ENCODE peak calls at places on chromosome X, in six cellular contexts. T is GM12878, J is A549, S is K562, F is HepG2, L is HEK293T. D is an unnamed sample.

GRCh38 chrX:24838624-24839023 is 144.9 kb downstream of the POLA1 start:
- DNase-seq in T (peak), J (no peak), S (no peak), F (no peak), L (peak), D (peak)

GRCh38 chrX:49041683-49042529 is 1.3 kb downstream of the TFE3 start:
- DNase-seq in T (no peak), J (peak), S (no peak), F (no peak), L (no peak), D (peak)

GRCh38 chrX:145735036-145735435 is 82.6 kb upstream of the SLITRK2 start:
- DNase-seq in T (no peak), J (no peak), S (no peak), F (no peak), L (no peak), D (no peak)

GRCh38 chrX:14095702-14096101 is 66.0 kb upstream of the GEMIN8 start:
- DNase-seq in T (peak), J (no peak), S (peak), F (peak), L (peak), D (peak)

GRCh38 chrX:118345045-118345400 is 883 bp upstream of the WDR44 start:
- DNase-seq in T (no peak), J (no peak), S (no peak), F (no peak), L (no peak), D (no peak)

GRCh38 chrX:68936608-68937007 is 107.8 kb downstream of the EFNB1 start:
- DNase-seq in T (no peak), J (no peak), S (no peak), F (no peak), L (no peak), D (peak)

GRCh38 chrX:34365482-34365881 is 233.4 kb upstream of the FAM47A start:
- DNase-seq in T (no peak), J (no peak), S (no peak), F (no peak), L (peak), D (peak)

GRCh38 chrX:15107367-15107988 is 162.4 kb downstream of the ASB9 start:
- DNase-seq in T (no peak), J (no peak), S (no peak), F (no peak), L (no peak), D (no peak)

GRCh38 chrX:2360731-2361130 is 140.0 kb downstream of the DHRSX start:
- DNase-seq in T (no peak), J (peak), S (peak), F (peak), L (no peak), D (no peak)

GRCh38 chrX:49176421-49177326 is 5.0 kb downstream of the PLP2 start:
- DNase-seq in T (no peak), J (no peak), S (no peak), F (no peak), L (no peak), D (no peak)

GRCh38 chrX:108420481-108420880 is 17.7 kb downstream of the COL4A6 start:
- DNase-seq in T (no peak), J (no peak), S (no peak), F (no peak), L (no peak), D (no peak)

GRCh38 chrX:115582871-115583729 is 22.1 kb downstream of the PLS3 start:
- DNase-seq in T (no peak), J (no peak), S (no peak), F (no peak), L (no peak), D (peak)

GRCh38 chrX:131081772-131082755 is 23.9 kb downstream of the ARHGAP36 start:
- DNase-seq in T (no peak), J (no peak), S (no peak), F (no peak), L (peak), D (no peak)

GRCh38 chrX:123223859-123224258 is 39.8 kb downstream of the GRIA3 start:
- DNase-seq in T (peak), J (no peak), S (no peak), F (no peak), L (no peak), D (no peak)

GRCh38 chrX:30530591-30530990 is 47.0 kb downstream of the TASL start:
- DNase-seq in T (no peak), J (no peak), S (no peak), F (no peak), L (no peak), D (peak)

GRCh38 chrX:87755493-87755892 is 237.9 kb downstream of the KLHL4 start:
- DNase-seq in T (no peak), J (no peak), S (no peak), F (no peak), L (no peak), D (no peak)

GRCh38 chrX:93637591-93637990 is 35.8 kb downstream of the NAP1L3 start:
- DNase-seq in T (no peak), J (no peak), S (no peak), F (no peak), L (no peak), D (no peak)

GRCh38 chrX:5113128-5113527 is 1115.5 kb downstream of the NLGN4X start:
- DNase-seq in T (no peak), J (peak), S (no peak), F (no peak), L (peak), D (no peak)

GRCh38 chrX:150690126-150690525 is 3.1 kb upstream of the MTMR1 start:
- DNase-seq in T (no peak), J (no peak), S (no peak), F (no peak), L (no peak), D (peak)

GRCh38 chrX:16368696-16369095 is 201.4 kb downstream of the MAGEB17 start:
- DNase-seq in T (no peak), J (no peak), S (no peak), F (no peak), L (no peak), D (no peak)

GRCh38 chrX:39725928-39726619 is 371.7 kb downstream of the BCOR start:
- DNase-seq in T (no peak), J (no peak), S (no peak), F (no peak), L (no peak), D (peak)

GRCh38 chrX:110265624-110266023 is 52.3 kb downstream of the AMMECR1 start:
- DNase-seq in T (no peak), J (no peak), S (no peak), F (no peak), L (no peak), D (no peak)

GRCh38 chrX:80578518-80579105 is 158.4 kb downstream of the TENT5D start:
- DNase-seq in T (no peak), J (no peak), S (peak), F (peak), L (peak), D (peak)

GRCh38 chrX:73398185-73398914 is 48.5 kb upstream of the CDX4 start:
- DNase-seq in T (no peak), J (no peak), S (no peak), F (no peak), L (no peak), D (no peak)

GRCh38 chrX:119468186-119468929 is at the start of gene SLC25A5:
- DNase-seq in T (peak), J (peak), S (peak), F (peak), L (peak), D (peak)

GRCh38 chrX:27679281-27679680 is 89.1 kb downstream of the DCAF8L2 start:
- DNase-seq in T (no peak), J (no peak), S (no peak), F (no peak), L (no peak), D (peak)

GRCh38 chrX:133674726-133675470 is 259.6 kb upstream of the GPC4 start:
- DNase-seq in T (no peak), J (no peak), S (no peak), F (peak), L (no peak), D (no peak)

GRCh38 chrX:26788402-26788998 is 572.5 kb downstream of the MAGEB5 start:
- DNase-seq in T (no peak), J (no peak), S (no peak), F (no peak), L (no peak), D (no peak)

GRCh38 chrX:38452603-38453002 is 100.2 kb downstream of the OTC start:
- DNase-seq in T (no peak), J (no peak), S (no peak), F (no peak), L (no peak), D (no peak)

GRCh38 chrX:29435396-29435795 is 780.0 kb upstream of the MAGEB2 start:
- DNase-seq in T (no peak), J (no peak), S (no peak), F (no peak), L (no peak), D (peak)

GRCh38 chrX:79161655-79162054 is 17.2 kb downstream of the GPR174 start:
- DNase-seq in T (peak), J (no peak), S (no peak), F (no peak), L (no peak), D (no peak)

GRCh38 chrX:153632612-153632980 is 14.4 kb upstream of the DUSP9 start:
- DNase-seq in T (no peak), J (no peak), S (no peak), F (no peak), L (no peak), D (no peak)

DNA sequence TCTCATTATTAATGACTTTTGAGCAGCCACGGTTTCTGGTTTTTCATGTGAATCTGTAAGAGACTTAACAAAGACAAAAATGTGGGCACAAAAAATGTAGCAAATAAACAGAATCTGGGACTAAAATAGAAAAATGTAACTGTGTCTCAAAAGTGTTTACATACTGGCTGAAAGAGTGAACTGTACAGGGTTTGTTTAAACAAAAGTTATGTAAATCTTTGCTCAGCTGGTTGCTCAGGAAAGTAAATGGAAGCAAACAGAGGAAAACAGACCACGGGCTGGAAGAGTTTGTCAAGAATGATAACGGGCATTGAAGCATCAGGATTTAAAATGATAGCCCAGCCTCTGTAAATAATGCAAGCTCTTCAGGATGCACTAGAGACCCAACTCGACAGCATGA is 921.8 kb upstream of the FTHL17 start:
- DNase-seq in T (no peak), J (no peak), S (no peak), F (peak), L (no peak), D (peak)
- TF ChIP-seq BHLHE40 in T (no peak), J (no peak), S (no peak), F (no peak), L (no peak), D (no peak)

GRCh38 chrX:74450803-74451449 is 29.6 kb downstream of the SLC16A2 start:
- DNase-seq in T (no peak), J (peak), S (no peak), F (no peak), L (no peak), D (peak)
- TF ChIP-seq BHLHE40 in T (no peak), J (no peak), S (no peak), F (no peak), L (no peak), D (peak)

DNA sequence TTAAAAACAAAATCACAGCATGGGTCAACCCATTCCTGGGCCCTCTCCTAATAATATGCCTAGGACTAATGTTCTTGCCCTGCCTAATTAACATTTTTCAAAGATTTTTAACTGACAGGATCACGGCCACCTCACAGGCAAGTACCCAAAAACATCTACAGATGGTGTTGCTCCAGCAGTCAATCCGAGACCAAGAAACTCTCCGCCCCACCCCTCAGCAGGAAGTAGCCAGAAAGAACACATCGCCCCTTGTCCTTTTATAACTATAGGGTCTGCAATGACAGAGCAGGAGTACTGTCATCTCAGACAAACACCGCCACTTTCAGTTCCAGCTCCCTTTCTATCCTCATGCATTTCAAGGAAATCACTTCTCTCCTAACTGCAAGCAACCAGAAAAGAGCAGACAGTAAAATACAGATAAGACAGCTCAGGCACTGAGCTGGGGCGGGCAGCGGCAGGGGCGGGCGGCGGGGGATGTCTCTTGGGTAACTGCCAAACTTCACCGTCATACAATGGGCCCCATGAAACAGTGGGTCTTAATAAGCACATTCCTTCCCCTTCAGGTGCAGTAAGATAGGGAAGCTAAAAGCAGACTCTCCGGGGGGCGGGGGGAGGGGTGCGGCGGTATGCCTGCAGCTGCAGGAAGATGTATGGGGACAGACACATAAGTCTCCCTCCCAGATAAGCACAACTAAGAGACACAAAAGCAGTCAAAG is 67.4 kb downstream of the ZNF182 start:
- DNase-seq in T (no peak), J (no peak), S (peak), F (no peak), L (no peak), D (no peak)
- TF ChIP-seq BHLHE40 in T (no peak), J (no peak), S (peak), F (no peak), L (no peak), D (no peak)

DNA sequence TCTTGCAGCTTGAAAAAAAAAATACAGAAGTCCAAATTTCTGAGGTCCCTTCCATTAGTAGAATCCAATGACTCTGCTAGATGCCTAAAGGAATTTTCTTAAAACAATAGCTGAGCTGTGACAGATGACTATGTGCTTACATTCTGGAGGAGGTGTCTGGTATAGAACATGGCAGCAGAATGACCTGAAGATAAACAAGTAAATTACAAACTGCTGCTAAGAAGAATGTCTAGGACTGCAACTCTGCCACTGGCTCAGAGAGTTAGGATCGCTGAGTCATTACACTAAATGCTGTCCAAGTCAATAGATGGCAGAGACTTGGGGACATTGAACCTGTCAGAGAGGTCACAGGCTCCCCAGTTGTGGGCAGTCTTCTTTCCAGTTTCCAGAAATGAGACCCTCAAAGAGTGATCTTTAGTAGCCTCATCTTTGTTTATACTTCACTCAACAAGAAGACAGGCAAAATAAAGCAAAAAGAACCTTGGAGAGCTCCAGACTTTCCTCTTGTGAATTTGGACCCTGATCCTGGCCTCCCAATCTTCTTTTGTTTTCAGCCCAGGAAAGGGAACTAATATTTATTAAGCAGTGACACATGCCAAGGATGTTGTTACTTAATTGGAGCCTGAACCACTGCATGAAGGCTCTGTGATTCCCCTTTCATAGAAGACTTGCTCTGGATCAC is 56.4 kb upstream of the SCML1 start:
- DNase-seq in T (no peak), J (no peak), S (no peak), F (no peak), L (no peak), D (no peak)
- TF ChIP-seq BHLHE40 in T (no peak), J (no peak), S (no peak), F (no peak), L (no peak), D (no peak)

DNA sequence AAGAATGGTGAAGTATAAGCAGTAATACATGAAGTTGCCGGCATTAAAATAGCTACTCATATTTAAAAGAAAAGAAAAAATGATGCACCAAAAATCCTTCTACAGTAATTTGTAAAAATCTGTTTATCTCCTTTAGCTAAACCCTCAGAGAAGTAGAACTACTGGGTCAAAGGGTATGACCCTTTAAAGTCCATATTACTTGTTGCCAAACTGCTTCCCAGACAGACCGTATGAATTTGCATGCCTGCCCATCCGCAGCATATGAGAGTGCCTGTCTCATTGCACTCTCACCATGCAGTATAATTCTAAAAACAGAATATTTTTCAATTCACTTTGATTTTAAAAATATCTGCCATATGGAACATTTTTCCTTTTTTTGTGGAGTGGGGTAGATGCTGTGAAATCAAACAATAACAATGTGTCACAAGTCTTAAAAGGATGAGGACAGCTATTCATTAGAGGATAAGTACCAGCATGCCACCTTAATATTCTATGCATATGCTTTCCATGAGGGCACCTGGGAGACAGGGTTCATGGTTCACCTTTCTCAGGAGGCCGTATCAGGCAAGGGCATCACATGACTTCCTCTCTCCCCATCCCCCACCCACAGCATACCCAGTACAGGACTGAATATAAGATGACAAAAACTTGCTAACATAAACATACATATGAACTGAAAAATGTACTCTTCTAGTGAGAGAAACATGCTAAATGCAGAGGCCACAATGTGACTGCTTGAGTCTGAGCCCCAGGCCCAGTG is 17.8 kb downstream of the ZDHHC9 start:
- DNase-seq in T (no peak), J (no peak), S (no peak), F (peak), L (no peak), D (no peak)
- TF ChIP-seq BHLHE40 in T (no peak), J (no peak), S (no peak), F (no peak), L (no peak), D (no peak)

DNA sequence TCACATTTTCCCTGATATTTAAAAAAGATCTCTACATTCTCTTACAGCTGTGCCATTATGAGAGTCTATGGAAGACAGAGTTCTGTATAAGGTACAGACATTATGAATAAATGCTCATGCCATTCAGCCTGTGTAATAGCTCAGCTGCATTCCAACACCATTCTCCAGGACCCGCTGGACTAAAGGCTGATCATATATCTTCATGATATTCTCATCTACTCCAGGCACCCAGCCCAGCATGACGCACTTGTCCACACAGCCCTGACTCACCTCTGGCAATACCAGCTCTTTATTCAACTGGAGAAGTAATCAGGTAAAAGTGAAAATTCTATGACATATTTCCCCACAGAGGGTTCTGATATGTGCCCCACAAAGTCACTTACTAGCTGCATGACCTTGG is 437.5 kb upstream of the FGF16 start:
- DNase-seq in T (no peak), J (no peak), S (no peak), F (no peak), L (no peak), D (peak)
- TF ChIP-seq BHLHE40 in T (no peak), J (no peak), S (no peak), F (no peak), L (no peak), D (no peak)

GRCh38 chrX:55135171-55135570 is 46.4 kb downstream of the PAGE2 start:
- DNase-seq in T (no peak), J (peak), S (peak), F (peak), L (peak), D (peak)
- TF ChIP-seq BHLHE40 in T (no peak), J (no peak), S (no peak), F (no peak), L (no peak), D (no peak)

D was measured in IMR-90.